ENCODE peak calls at places on chromosomes 2 and 18, in ten cellular contexts. M is H54, P is breast epithelium, J is heart left ventricle, B is esophagus muscularis mucosa, H is uterus, L is tibial nerve, V is endothelial cell of umbilical vein, Q is upper lobe of left lung, D is HCT116. F is an unnamed sample.

GRCh38 chr2:71223767-71224333 is 3.1 kb downstream of the PAIP2B start:
- DNase-seq in M (peak), P (peak), J (peak), B (no peak), H (peak), L (peak), V (peak), Q (peak), D (peak), F (peak)

GRCh38 chr18:43312891-43313290 is 35.6 kb upstream of the SYT4 start:
- DNase-seq in M (no peak), P (no peak), J (no peak), B (no peak), H (no peak), L (no peak), V (no peak), Q (no peak), D (no peak), F (no peak)

GRCh38 chr18:36095936-36096519 is 28.7 kb upstream of the RPRD1A start:
- DNase-seq in M (peak), P (no peak), J (no peak), B (no peak), H (no peak), L (no peak), V (peak), Q (no peak), D (peak), F (peak)

GRCh38 chr18:35005963-35006577 is 35.1 kb upstream of the MAPRE2 start:
- DNase-seq in M (no peak), P (no peak), J (no peak), B (no peak), H (no peak), L (no peak), V (peak), Q (no peak), D (peak), F (peak)

GRCh38 chr2:55033076-55033742 is 17.0 kb downstream of the RTN4 start:
- DNase-seq in M (no peak), P (no peak), J (no peak), B (no peak), H (no peak), L (no peak), V (no peak), Q (peak), D (no peak), F (peak)

GRCh38 chr2:184419744-184420143 is 178.6 kb upstream of the ZNF804A start:
- DNase-seq in M (no peak), P (no peak), J (no peak), B (no peak), H (no peak), L (no peak), V (no peak), Q (no peak), D (no peak), F (no peak)

GRCh38 chr2:119337749-119338148 is 28.9 kb downstream of the C2orf76 start:
- DNase-seq in M (no peak), P (no peak), J (no peak), B (no peak), H (no peak), L (no peak), V (no peak), Q (no peak), D (no peak), F (no peak)

GRCh38 chr2:174593574-174594203 is 3.9 kb downstream of the WIPF1 start:
- DNase-seq in M (peak), P (no peak), J (no peak), B (no peak), H (no peak), L (no peak), V (peak), Q (peak), D (no peak), F (peak)

GRCh38 chr2:8193686-8194615 is 487.9 kb upstream of the ID2 start:
- DNase-seq in M (no peak), P (no peak), J (no peak), B (no peak), H (no peak), L (no peak), V (no peak), Q (no peak), D (no peak), F (no peak)

GRCh38 chr18:59748628-59749360 is 51.6 kb upstream of the CCBE1 start:
- DNase-seq in M (no peak), P (no peak), J (no peak), B (no peak), H (no peak), L (no peak), V (no peak), Q (no peak), D (peak), F (no peak)

GRCh38 chr2:234879671-234880455 is 72.0 kb upstream of the SH3BP4 start:
- DNase-seq in M (no peak), P (no peak), J (no peak), B (no peak), H (no peak), L (no peak), V (peak), Q (no peak), D (peak), F (peak)

GRCh38 chr2:234885113-234885512 is 66.7 kb upstream of the SH3BP4 start:
- DNase-seq in M (no peak), P (no peak), J (no peak), B (no peak), H (no peak), L (no peak), V (no peak), Q (no peak), D (no peak), F (no peak)

GRCh38 chr2:234880551-234881211 is 71.1 kb upstream of the SH3BP4 start:
- DNase-seq in M (peak), P (no peak), J (no peak), B (no peak), H (no peak), L (no peak), V (peak), Q (no peak), D (peak), F (no peak)

GRCh38 chr2:234884591-234884990 is 67.2 kb upstream of the SH3BP4 start:
- DNase-seq in M (no peak), P (no peak), J (no peak), B (no peak), H (no peak), L (no peak), V (no peak), Q (no peak), D (no peak), F (no peak)

GRCh38 chr2:234881413-234882241 is 70.2 kb upstream of the SH3BP4 start:
- DNase-seq in M (peak), P (peak), J (peak), B (no peak), H (peak), L (peak), V (peak), Q (peak), D (peak), F (peak)
- TF ChIP-seq POLR2A in M (no peak), P (no peak), J (no peak), B (no peak), H (no peak), L (no peak), V (peak), Q (no peak), D (no peak), F (no peak)

DNA sequence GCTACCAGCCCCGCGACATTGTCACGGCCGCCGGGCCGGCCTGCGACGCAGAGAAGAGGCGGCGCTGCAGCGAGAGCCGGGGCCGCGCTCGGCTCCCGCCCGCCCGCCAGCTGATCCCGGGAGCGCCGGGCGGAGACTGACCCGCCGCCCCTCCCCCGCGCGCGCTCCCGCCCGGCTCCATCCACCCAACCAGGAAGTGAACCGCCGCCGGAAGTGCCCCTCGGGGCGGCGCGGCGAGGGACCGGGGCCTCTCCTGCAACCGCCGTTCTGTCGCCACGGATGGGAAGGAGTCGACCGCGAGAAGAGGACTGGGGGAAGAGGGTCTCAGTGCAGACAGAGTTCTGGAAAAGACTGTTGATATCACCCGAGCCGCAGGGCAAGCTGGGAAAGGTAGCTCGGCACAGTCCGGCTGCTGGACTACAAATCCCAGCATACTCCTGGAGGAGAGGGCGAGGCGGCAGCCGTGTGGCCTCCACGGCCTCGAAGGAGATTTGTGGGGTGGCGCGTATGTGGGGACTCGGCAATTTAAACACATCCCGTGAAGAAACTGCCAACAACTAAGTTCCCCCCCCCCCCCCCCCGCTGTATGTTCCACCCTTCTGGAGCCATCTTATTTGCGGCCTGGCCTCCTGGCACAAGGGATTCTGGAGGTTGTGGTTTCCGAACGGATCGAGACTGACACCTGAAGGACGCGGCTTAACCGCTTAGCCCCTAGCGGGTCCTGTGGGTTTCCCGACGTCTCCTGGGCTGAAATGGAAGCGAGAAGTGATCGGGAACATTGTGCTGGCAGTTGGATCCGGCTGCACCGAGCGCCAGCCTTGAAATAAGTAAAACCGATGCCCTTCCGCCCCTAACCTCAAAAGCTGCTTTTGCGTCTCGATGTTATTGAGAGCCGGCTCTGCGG is at the start of gene AAK1:
- DNase-seq in M (peak), P (peak), J (peak), B (peak), H (peak), L (peak), V (peak), Q (peak), D (peak), F (peak)
- TF ChIP-seq POLR2A in M (peak), P (peak), J (peak), B (peak), H (peak), L (peak), V (peak), Q (peak), D (peak), F (peak)

GRCh38 chr2:136129601-136130000 is 11.7 kb upstream of the CXCR4 start:
- DNase-seq in M (no peak), P (no peak), J (no peak), B (no peak), H (no peak), L (no peak), V (no peak), Q (no peak), D (no peak), F (no peak)
- TF ChIP-seq POLR2A in M (no peak), P (no peak), J (no peak), B (no peak), H (no peak), L (no peak), V (no peak), Q (peak), D (no peak), F (no peak)

DNA sequence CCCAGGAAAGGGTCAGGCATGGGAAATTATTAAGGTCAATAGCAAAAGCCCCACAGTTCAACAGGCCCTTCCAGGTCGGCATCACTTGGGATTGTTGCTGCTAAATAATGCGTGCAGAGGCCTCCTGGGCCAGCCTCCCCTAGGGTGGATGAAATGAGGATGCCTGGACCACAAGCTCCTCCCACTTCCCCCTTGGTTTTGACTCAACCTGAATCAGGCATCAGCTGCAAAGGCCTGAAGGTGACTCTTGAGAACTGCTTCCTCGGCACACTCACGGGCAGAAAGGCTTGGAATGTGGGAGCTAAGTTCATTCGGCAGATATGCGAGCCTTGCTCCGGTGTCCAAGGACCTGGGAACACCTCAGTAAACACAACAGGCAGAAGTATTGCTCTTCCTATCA is 69.3 kb downstream of the MBP start:
- DNase-seq in M (no peak), P (no peak), J (no peak), B (no peak), H (no peak), L (no peak), V (no peak), Q (peak), D (no peak), F (peak)
- TF ChIP-seq POLR2A in M (no peak), P (no peak), J (no peak), B (no peak), H (no peak), L (no peak), V (no peak), Q (no peak), D (no peak), F (no peak)

GRCh38 chr2:207332473-207333212 is 166.9 kb upstream of the KLF7 start:
- DNase-seq in M (no peak), P (no peak), J (no peak), B (no peak), H (no peak), L (no peak), V (peak), Q (no peak), D (no peak), F (no peak)
- TF ChIP-seq POLR2A in M (no peak), P (no peak), J (no peak), B (no peak), H (no peak), L (no peak), V (no peak), Q (no peak), D (no peak), F (no peak)

F was measured in erythroblast.